ENCODE peak calls at places on chromosomes 2 and 18, in nine cellular contexts. J is A549; Z is stimulated activated CD4-positive, alpha-beta T cell treated with anti-CD3 and anti-CD28 coated beads, TNF-alpha, amount 100 ng/mL, for 48 hours; P is stimulated activated CD8-positive, alpha-beta memory T cell treated with anti-CD3 and anti-CD28 coated beads, Interleukin-15, amount 100 ng/mL, for 24 hours; E is Calu3; X is spleen; Q is activated naive CD4-positive, alpha-beta T cell treated with anti-CD3 and anti-CD28 coated beads, Interleukin-2, amount 10 ng/mL, durations not matched to agents 7 days and 5 days; K is skeletal muscle cell; T is pons. Y is an unnamed sample.

GRCh38 chr2:7012141-7012809 is 95.1 kb downstream of the RNF144A start:
- DNase-seq in J (no peak), Z (no peak), P (no peak), E (no peak), X (peak; percentile 68), Q (no peak), K (no peak), T (peak; percentile 78), Y (no peak)

GRCh38 chr2:102050854-102051391 is 59.2 kb downstream of the IL1R2 start:
- DNase-seq in J (no peak), Z (no peak), P (no peak), E (no peak), X (no peak), Q (no peak), K (peak; percentile 90), T (peak; percentile 76), Y (peak; percentile 24)

GRCh38 chr2:32931945-32932709 is 14.6 kb upstream of the LTBP1 start:
- DNase-seq in J (no peak), Z (no peak), P (no peak), E (no peak), X (no peak), Q (no peak), K (no peak), T (no peak), Y (no peak)

GRCh38 chr2:11674983-11675382 is 5.0 kb upstream of the NTSR2 start:
- DNase-seq in J (no peak), Z (no peak), P (no peak), E (no peak), X (no peak), Q (no peak), K (no peak), T (no peak), Y (no peak)

GRCh38 chr2:19809206-19809605 is 92.6 kb downstream of the TTC32 start:
- DNase-seq in J (no peak), Z (no peak), P (no peak), E (no peak), X (no peak), Q (no peak), K (no peak), T (no peak), Y (no peak)

GRCh38 chr2:133836220-133836619 is 268.0 kb upstream of the NCKAP5 start:
- DNase-seq in J (no peak), Z (no peak), P (no peak), E (no peak), X (no peak), Q (no peak), K (no peak), T (no peak), Y (no peak)

GRCh38 chr2:16417711-16418110 is 247.9 kb downstream of the CYRIA start:
- DNase-seq in J (no peak), Z (no peak), P (no peak), E (no peak), X (no peak), Q (no peak), K (no peak), T (no peak), Y (no peak)

GRCh38 chr2:120737802-120738516 is 2.3 kb downstream of the GLI2 start:
- DNase-seq in J (no peak), Z (no peak), P (no peak), E (peak; percentile 55), X (peak; percentile 68), Q (no peak), K (no peak), T (no peak), Y (no peak)

GRCh38 chr18:25230658-25231326 is 121.2 kb downstream of the ZNF521 start:
- DNase-seq in J (no peak), Z (no peak), P (no peak), E (no peak), X (peak; percentile 78), Q (no peak), K (peak; percentile 90), T (peak; percentile 97), Y (no peak)

GRCh38 chr2:71759056-71759455 is 305.7 kb downstream of the DYSF start:
- DNase-seq in J (no peak), Z (no peak), P (no peak), E (no peak), X (no peak), Q (no peak), K (no peak), T (no peak), Y (no peak)

GRCh38 chr2:1886405-1886992 is 142.2 kb upstream of the PXDN start:
- DNase-seq in J (peak; percentile 71), Z (peak; percentile 12), P (no peak), E (peak; percentile 4), X (no peak), Q (peak; percentile 63), K (peak; percentile 32), T (peak; percentile 74), Y (peak; percentile 70)

GRCh38 chr18:4762399-4762798 is 307.3 kb upstream of the DLGAP1 start:
- DNase-seq in J (no peak), Z (no peak), P (no peak), E (no peak), X (no peak), Q (no peak), K (no peak), T (no peak), Y (no peak)

GRCh38 chr2:76446872-76447271 is 736.2 kb upstream of the GCFC2 start:
- DNase-seq in J (no peak), Z (no peak), P (no peak), E (no peak), X (no peak), Q (no peak), K (no peak), T (no peak), Y (no peak)

GRCh38 chr2:112621792-112622527 is 23.8 kb upstream of the SLC20A1 start:
- DNase-seq in J (no peak), Z (no peak), P (no peak), E (no peak), X (no peak), Q (no peak), K (peak; percentile 78), T (no peak), Y (no peak)

GRCh38 chr2:120767486-120768005 is 31.9 kb downstream of the GLI2 start:
- DNase-seq in J (no peak), Z (no peak), P (no peak), E (no peak), X (peak; percentile 57), Q (no peak), K (no peak), T (no peak), Y (no peak)

GRCh38 chr2:128833628-128834027 is 515.0 kb upstream of the HS6ST1 start:
- DNase-seq in J (no peak), Z (no peak), P (no peak), E (no peak), X (no peak), Q (no peak), K (no peak), T (no peak), Y (no peak)

GRCh38 chr2:109350526-109350925 is 221.5 kb downstream of the SH3RF3 start:
- DNase-seq in J (no peak), Z (no peak), P (no peak), E (no peak), X (no peak), Q (no peak), K (no peak), T (no peak), Y (no peak)

GRCh38 chr2:86704482-86704971 is 15.6 kb upstream of the RMND5A start:
- DNase-seq in J (peak; percentile 69), Z (no peak), P (no peak), E (peak; percentile 61), X (no peak), Q (no peak), K (peak; percentile 52), T (peak; percentile 15), Y (peak; percentile 99)

Y was measured in cerebellar cortex.